ENCODE peak calls at places on chromosome 17, in four cellular contexts. K is IMR-90, L is H9, I is neuronal stem cell. N is an unnamed sample.

GRCh38 chr17:57407287-57408063 is 151.2 kb downstream of the MSI2 start:
- DNase-seq in K (no peak), L (no peak), I (no peak), N (peak)

GRCh38 chr17:39591958-39592954 is 15.5 kb downstream of the NEUROD2 start:
- DNase-seq in K (peak), L (peak), I (peak), N (peak)

GRCh38 chr17:63039899-63040602 is 74.0 kb downstream of the TANC2 start:
- DNase-seq in K (peak), L (no peak), I (no peak), N (peak)

GRCh38 chr17:42120161-42121065 is 754 bp downstream of the KAT2A start:
- DNase-seq in K (no peak), L (peak), I (no peak), N (no peak)

GRCh38 chr17:83174859-83175550 is 95.6 kb downstream of the METRNL start:
- DNase-seq in K (no peak), L (no peak), I (no peak), N (no peak)

GRCh38 chr17:63675231-63675606 is 24.7 kb downstream of the LIMD2 start:
- DNase-seq in K (no peak), L (peak), I (no peak), N (peak)

GRCh38 chr17:29617125-29617480 is 5.6 kb downstream of the CORO6 start:
- DNase-seq in K (peak), L (peak), I (no peak), N (peak)

GRCh38 chr17:81277421-81277820 is 17.7 kb downstream of the SLC38A10 start:
- DNase-seq in K (peak), L (no peak), I (no peak), N (no peak)

GRCh38 chr17:17913695-17914332 is 58.4 kb downstream of the TOM1L2 start:
- DNase-seq in K (peak), L (peak), I (no peak), N (peak)

GRCh38 chr17:68482576-68483001 is 25.3 kb upstream of the WIPI1 start:
- DNase-seq in K (no peak), L (no peak), I (no peak), N (no peak)

GRCh38 chr17:13593757-13594156 is 8.0 kb downstream of the HS3ST3A1 start:
- DNase-seq in K (peak), L (no peak), I (no peak), N (peak)

GRCh38 chr17:38572665-38573365 is 32.9 kb downstream of the SRCIN1 start:
- DNase-seq in K (no peak), L (peak), I (peak), N (no peak)

GRCh38 chr17:21573961-21574610 is 118.2 kb upstream of the KCNJ18 start:
- DNase-seq in K (peak), L (no peak), I (no peak), N (no peak)

GRCh38 chr17:44905006-44906000 is 6.1 kb upstream of the EFTUD2 start:
- DNase-seq in K (peak), L (no peak), I (no peak), N (no peak)

GRCh38 chr17:64447526-64447925 is 1.4 kb upstream of the MILR1 start:
- DNase-seq in K (no peak), L (no peak), I (no peak), N (no peak)

GRCh38 chr17:81429813-81430510 is 34.7 kb downstream of the BAHCC1 start:
- DNase-seq in K (no peak), L (no peak), I (peak), N (no peak)

GRCh38 chr17:81553616-81554181 is 1.5 kb upstream of the FAAP100 start:
- DNase-seq in K (peak), L (no peak), I (no peak), N (peak)

GRCh38 chr17:83109793-83110645 is 30.6 kb downstream of the METRNL start:
- DNase-seq in K (peak), L (no peak), I (no peak), N (peak)

GRCh38 chr17:2449486-2449885 is 48.6 kb upstream of the MNT start:
- DNase-seq in K (peak), L (no peak), I (no peak), N (no peak)

GRCh38 chr17:61073799-61074513 is 325.7 kb upstream of the TBX2 start:
- DNase-seq in K (no peak), L (no peak), I (no peak), N (no peak)

GRCh38 chr17:45008191-45008590 is 40.1 kb upstream of the C1QL1 start:
- DNase-seq in K (no peak), L (no peak), I (no peak), N (no peak)

GRCh38 chr17:63442549-63443035 is 3.5 kb downstream of the CYB561 start:
- DNase-seq in K (no peak), L (peak), I (no peak), N (no peak)

GRCh38 chr17:67819722-67820121 is 5.6 kb upstream of the BPTF start:
- DNase-seq in K (no peak), L (no peak), I (no peak), N (no peak)

GRCh38 chr17:57928898-57929297 is 26.3 kb downstream of the CUEDC1 start:
- DNase-seq in K (no peak), L (no peak), I (no peak), N (no peak)

GRCh38 chr17:36937961-36938565 is 788 bp downstream of the LHX1 start:
- DNase-seq in K (peak), L (peak), I (no peak), N (peak)

GRCh38 chr17:49344914-49345313 is 17.1 kb downstream of the ZNF652 start:
- DNase-seq in K (no peak), L (no peak), I (no peak), N (no peak)

GRCh38 chr17:46942441-46943217 is 19.7 kb downstream of the GOSR2 start:
- DNase-seq in K (peak), L (peak), I (peak), N (peak)

GRCh38 chr17:47967607-47968252 is 3.2 kb upstream of the CDK5RAP3 start:
- DNase-seq in K (peak), L (no peak), I (no peak), N (peak)

GRCh38 chr17:17766351-17767095 is 70.3 kb downstream of the SREBF1 start:
- DNase-seq in K (no peak), L (no peak), I (no peak), N (no peak)

GRCh38 chr17:74875155-74875969 is 2.6 kb upstream of the FDXR start:
- DNase-seq in K (no peak), L (no peak), I (no peak), N (no peak)
- H3K4me2 ChIP-seq in K (no peak), L (no peak), I (no peak), N (no peak)

GRCh38 chr17:73584049-73584448 is 60.2 kb downstream of the SDK2 start:
- DNase-seq in K (no peak), L (no peak), I (no peak), N (no peak)
- H2BK15ac ChIP-seq in K (no peak), L (no peak), I (no peak), N (no peak)

GRCh38 chr17:54920819-54921218 is 20.2 kb downstream of the TOM1L1 start:
- DNase-seq in K (no peak), L (no peak), I (no peak), N (no peak)

GRCh38 chr17:54919456-54919855 is 18.8 kb downstream of the TOM1L1 start:
- DNase-seq in K (no peak), L (no peak), I (no peak), N (no peak)

GRCh38 chr17:54916721-54917120 is 16.1 kb downstream of the TOM1L1 start:
- DNase-seq in K (no peak), L (no peak), I (no peak), N (no peak)
- H3K23ac ChIP-seq in K (no peak), L (no peak), I (no peak), N (no peak)

DNA sequence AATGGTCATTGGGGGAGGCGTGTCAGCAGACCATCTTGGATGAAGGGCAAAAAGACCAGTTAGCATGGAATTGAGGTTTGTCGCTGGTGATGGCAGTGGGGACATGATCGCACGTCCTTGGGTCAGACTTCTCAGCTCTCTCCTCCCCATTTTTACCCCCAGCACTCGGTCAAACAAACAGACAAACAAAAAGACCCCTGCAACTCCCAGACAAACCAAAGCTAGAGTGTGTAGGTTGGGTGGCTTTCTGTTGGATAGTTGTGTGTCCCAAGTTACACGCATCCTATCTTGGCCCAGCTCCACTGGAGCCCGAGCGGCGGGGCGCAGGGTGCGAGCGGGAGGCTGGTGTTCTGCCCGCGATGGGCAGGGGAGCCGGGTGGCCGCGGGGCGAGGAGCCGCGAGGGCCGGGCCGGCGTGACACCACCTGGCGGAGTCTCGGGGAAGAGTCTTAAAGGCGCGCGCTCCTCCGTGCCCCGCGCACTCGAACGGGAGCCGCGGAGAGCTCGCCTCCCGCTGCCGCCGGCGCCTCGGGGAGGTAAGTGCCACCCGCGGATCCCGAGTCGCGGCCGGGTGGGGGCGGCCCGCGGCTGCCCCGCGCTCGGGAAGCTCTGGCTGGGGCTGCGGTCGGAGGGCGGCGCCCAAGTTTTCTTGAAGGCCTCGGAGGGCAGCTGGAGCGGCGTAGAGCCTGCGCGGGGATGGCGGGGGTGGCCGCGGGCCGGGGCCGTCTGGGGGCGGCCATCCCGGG is 18.5 kb upstream of the NTN1 start:
- DNase-seq in K (no peak), L (peak), I (peak), N (no peak)
- H3K4me2 ChIP-seq in K (no peak), L (peak), I (peak), N (peak)

GRCh38 chr17:78595135-78595810 is 18.1 kb upstream of the DNAH17 start:
- DNase-seq in K (no peak), L (no peak), I (no peak), N (no peak)
- H2BK15ac ChIP-seq in K (peak), L (no peak), I (no peak), N (no peak)

GRCh38 chr17:65457183-65457582 is 104.3 kb downstream of the AXIN2 start:
- DNase-seq in K (no peak), L (no peak), I (no peak), N (no peak)
- H3K23ac ChIP-seq in K (no peak), L (no peak), I (no peak), N (no peak)

DNA sequence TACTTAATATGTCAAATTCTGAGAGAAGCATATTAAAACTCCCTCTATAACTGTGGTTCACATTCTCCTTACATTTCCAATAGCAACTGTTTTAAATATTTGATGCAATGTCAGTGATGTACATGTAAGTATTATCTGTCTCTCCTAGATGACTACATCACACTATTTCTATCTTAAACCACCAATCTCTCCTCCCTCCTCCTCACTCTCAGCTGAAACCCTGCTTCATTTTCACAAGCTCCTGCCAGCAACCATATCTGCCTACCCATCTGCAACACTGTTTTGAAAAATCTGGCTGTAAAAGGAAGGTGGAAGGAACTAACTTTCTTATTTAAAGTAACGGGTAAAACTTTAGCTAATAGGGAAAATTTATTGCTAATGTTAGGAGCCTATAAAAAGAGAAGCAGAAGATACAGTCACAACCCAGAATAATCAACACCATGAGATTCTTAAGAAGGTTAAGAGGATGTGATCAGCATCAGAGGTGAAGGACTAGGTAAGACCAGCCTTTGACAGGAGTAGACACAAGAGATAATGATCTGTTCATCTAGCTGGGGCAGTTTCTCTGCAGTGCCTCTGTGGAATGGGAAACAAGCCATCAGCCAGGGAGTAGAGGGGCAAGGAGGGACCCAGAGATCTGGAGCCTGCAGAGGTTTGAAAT is 31.0 kb downstream of the MYH10 start:
- DNase-seq in K (no peak), L (no peak), I (no peak), N (no peak)
- H3K4me2 ChIP-seq in K (no peak), L (no peak), I (no peak), N (no peak)

N was measured in mesenchymal stem cell.